ENCODE peak calls at places on chromosomes 2 and 18, in five cellular contexts. One of them, this sample, is unnamed.

GRCh38 chr2:158668394-158668793 is 126.7 kb upstream of the DAPL1 start:
- DNase-seq in stimulated activated CD4-positive, alpha-beta T cell treated with anti-CD3 and anti-CD28 coated beads, Interleukin-2, amount 100 ng/mL, for 24 hours: no peak
- DNase-seq in left ventricle myocardium inferior: no peak
- DNase-seq in keratinocyte: no peak
- DNase-seq in T-helper 2 cell: no peak
- DNase-seq in this sample: no peak

GRCh38 chr18:986071-986470 is 81.4 kb downstream of the ADCYAP1 start:
- DNase-seq in left ventricle myocardium inferior: no peak
- DNase-seq in stimulated activated CD4-positive, alpha-beta T cell treated with anti-CD3 and anti-CD28 coated beads, Interleukin-2, amount 100 ng/mL, for 24 hours: no peak
- DNase-seq in T-helper 2 cell: no peak
- DNase-seq in keratinocyte: no peak
- DNase-seq in this sample: no peak

GRCh38 chr2:98736464-98736889 is 5.5 kb upstream of the MGAT4A start:
- DNase-seq in stimulated activated CD4-positive, alpha-beta T cell treated with anti-CD3 and anti-CD28 coated beads, Interleukin-2, amount 100 ng/mL, for 24 hours: no peak
- DNase-seq in left ventricle myocardium inferior: no peak
- DNase-seq in T-helper 2 cell: no peak
- DNase-seq in keratinocyte: no peak
- DNase-seq in this sample: no peak

GRCh38 chr2:232389327-232389726 is 10.8 kb downstream of the ALPP start:
- DNase-seq in stimulated activated CD4-positive, alpha-beta T cell treated with anti-CD3 and anti-CD28 coated beads, Interleukin-2, amount 100 ng/mL, for 24 hours: no peak
- DNase-seq in left ventricle myocardium inferior: no peak
- DNase-seq in T-helper 2 cell: no peak
- DNase-seq in keratinocyte: no peak
- DNase-seq in this sample: no peak

GRCh38 chr2:130376433-130377293 is 20.8 kb downstream of the PTPN18 start:
- DNase-seq in T-helper 2 cell: no peak
- DNase-seq in keratinocyte: no peak
- DNase-seq in stimulated activated CD4-positive, alpha-beta T cell treated with anti-CD3 and anti-CD28 coated beads, Interleukin-2, amount 100 ng/mL, for 24 hours: no peak
- DNase-seq in left ventricle myocardium inferior: no peak
- DNase-seq in this sample: no peak

GRCh38 chr2:133843551-133843950 is 275.3 kb upstream of the NCKAP5 start:
- DNase-seq in stimulated activated CD4-positive, alpha-beta T cell treated with anti-CD3 and anti-CD28 coated beads, Interleukin-2, amount 100 ng/mL, for 24 hours: no peak
- DNase-seq in keratinocyte: peak; percentile 50
- DNase-seq in left ventricle myocardium inferior: no peak
- DNase-seq in T-helper 2 cell: no peak
- DNase-seq in this sample: no peak

GRCh38 chr2:65397122-65397521 is 35.3 kb downstream of the SPRED2 start:
- DNase-seq in left ventricle myocardium inferior: no peak
- DNase-seq in keratinocyte: no peak
- DNase-seq in stimulated activated CD4-positive, alpha-beta T cell treated with anti-CD3 and anti-CD28 coated beads, Interleukin-2, amount 100 ng/mL, for 24 hours: peak; percentile 14
- DNase-seq in T-helper 2 cell: no peak
- DNase-seq in this sample: no peak

GRCh38 chr2:1493361-1494126 is 80.3 kb downstream of the TPO start:
- DNase-seq in stimulated activated CD4-positive, alpha-beta T cell treated with anti-CD3 and anti-CD28 coated beads, Interleukin-2, amount 100 ng/mL, for 24 hours: no peak
- DNase-seq in left ventricle myocardium inferior: no peak
- DNase-seq in T-helper 2 cell: no peak
- DNase-seq in keratinocyte: no peak
- DNase-seq in this sample: no peak

This sample was measured in body of pancreas.